ENCODE peak calls at places on chromosome 16, in six cellular contexts. M is uterus, B is GM23338, L is adrenal gland, P is hepatocyte, T is H9. O is an unnamed sample. For H3K4me1, the result is how much of the 10 kb centered on the place peaks cover.

GRCh38 chr16:88772871-88773811 is 11.9 kb downstream of the PIEZO1 start:
- DNase-seq in M (peak), B (no peak), L (peak), P (peak), T (no peak), O (no peak)

GRCh38 chr16:49531425-49531824 is 157.8 kb downstream of the C16orf78 start:
- DNase-seq in M (no peak), B (no peak), L (no peak), P (no peak), T (no peak), O (no peak)

GRCh38 chr16:11735801-11736200 is 6.9 kb downstream of the TXNDC11 start:
- DNase-seq in M (no peak), B (no peak), L (no peak), P (no peak), T (no peak), O (peak)

GRCh38 chr16:64589836-64590235 is 532.0 kb downstream of the CDH11 start:
- DNase-seq in M (no peak), B (no peak), L (no peak), P (no peak), T (no peak), O (no peak)

GRCh38 chr16:73365010-73365409 is 317.1 kb upstream of the ZFHX3 start:
- DNase-seq in M (no peak), B (no peak), L (peak), P (peak), T (no peak), O (no peak)

GRCh38 chr16:5504028-5504758 is 406.6 kb upstream of the EEF2KMT start:
- DNase-seq in M (no peak), B (no peak), L (no peak), P (peak), T (no peak), O (no peak)

GRCh38 chr16:21684199-21684598 is 20.4 kb downstream of the OTOA start:
- DNase-seq in M (no peak), B (peak), L (no peak), P (no peak), T (peak), O (peak)

GRCh38 chr16:81140930-81141780 is 45.0 kb upstream of the GCSH start:
- DNase-seq in M (no peak), B (peak), L (no peak), P (no peak), T (peak), O (peak)

GRCh38 chr16:79150128-79150527 is 450.4 kb downstream of the MAF start:
- DNase-seq in M (no peak), B (no peak), L (no peak), P (peak), T (no peak), O (no peak)

GRCh38 chr16:55426865-55427484 is 52.0 kb upstream of the MMP2 start:
- DNase-seq in M (no peak), B (no peak), L (no peak), P (no peak), T (no peak), O (no peak)

GRCh38 chr16:72256398-72257048 is 84.6 kb upstream of the PMFBP1 start:
- DNase-seq in M (no peak), B (no peak), L (no peak), P (no peak), T (no peak), O (no peak)

GRCh38 chr16:31537362-31537921 is 9.7 kb downstream of the AHSP start:
- DNase-seq in M (no peak), B (peak), L (no peak), P (peak), T (peak), O (peak)

GRCh38 chr16:77596243-77596642 is 126.1 kb upstream of the NUDT7 start:
- DNase-seq in M (no peak), B (no peak), L (no peak), P (no peak), T (no peak), O (no peak)

GRCh38 chr16:88534731-88535141 is 35.5 kb upstream of the ZC3H18 start:
- DNase-seq in M (no peak), B (peak), L (peak), P (no peak), T (no peak), O (peak)

GRCh38 chr16:72715267-72715666 is 332.7 kb downstream of the ZFHX3 start:
- DNase-seq in M (no peak), B (no peak), L (no peak), P (no peak), T (no peak), O (no peak)

GRCh38 chr16:12395266-12395665 is 408.4 kb downstream of the CPPED1 start:
- DNase-seq in M (no peak), B (no peak), L (no peak), P (no peak), T (no peak), O (no peak)

DNA sequence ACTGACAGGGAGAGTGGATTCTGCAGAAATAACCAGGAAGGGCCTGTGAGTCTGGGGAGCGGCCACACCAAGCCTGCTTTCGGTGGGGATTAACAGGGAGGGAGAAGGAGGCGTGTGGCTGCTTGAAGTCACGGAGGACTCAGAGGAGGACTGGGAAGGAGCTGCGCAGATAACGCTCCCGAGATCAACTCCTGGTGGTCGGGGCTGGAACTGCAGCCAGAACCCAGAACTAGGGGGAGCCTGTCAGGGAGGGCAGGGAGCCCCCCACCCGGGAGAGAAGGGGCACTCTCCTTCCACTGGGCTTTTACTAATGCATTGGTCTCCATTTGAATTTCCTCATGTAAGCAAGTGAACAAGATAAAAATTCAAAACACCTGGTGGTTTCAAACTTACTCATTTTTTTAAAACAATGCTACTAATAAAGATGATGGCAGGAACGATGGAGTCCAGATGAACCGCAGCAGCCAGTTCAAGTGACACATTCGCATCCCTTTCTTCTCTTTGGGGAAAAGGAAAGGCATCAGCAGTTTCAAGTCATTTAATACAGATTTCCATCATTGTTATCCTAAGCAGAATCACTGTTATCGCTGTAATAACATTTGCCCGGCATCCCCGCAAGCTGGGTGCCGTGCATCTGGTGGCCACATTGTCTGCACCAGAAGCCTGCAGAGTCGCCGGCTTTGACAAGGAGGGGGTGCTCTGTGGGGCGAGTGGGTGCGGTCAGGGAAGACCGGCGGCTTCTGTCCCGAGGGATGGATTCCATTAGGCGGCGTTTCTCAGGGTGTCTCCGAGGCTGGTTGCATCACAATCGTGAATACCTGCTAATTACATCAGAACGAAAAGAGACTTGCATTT is 183.0 kb downstream of the FOXL1 start:
- DNase-seq in M (peak), B (peak), L (peak), P (peak), T (peak), O (peak)
- TF ChIP-seq CTCF in M (peak), B (peak), L (peak), P (peak), T (peak), O (peak)

GRCh38 chr16:86373502-86373901 is 136.8 kb upstream of the FOXF1 start:
- DNase-seq in M (no peak), B (no peak), L (no peak), P (no peak), T (no peak), O (no peak)
- H3K4me1 ChIP-seq in M (under half), B (under half), L (under half), P (under half), T (under half), O (under half)

DNA sequence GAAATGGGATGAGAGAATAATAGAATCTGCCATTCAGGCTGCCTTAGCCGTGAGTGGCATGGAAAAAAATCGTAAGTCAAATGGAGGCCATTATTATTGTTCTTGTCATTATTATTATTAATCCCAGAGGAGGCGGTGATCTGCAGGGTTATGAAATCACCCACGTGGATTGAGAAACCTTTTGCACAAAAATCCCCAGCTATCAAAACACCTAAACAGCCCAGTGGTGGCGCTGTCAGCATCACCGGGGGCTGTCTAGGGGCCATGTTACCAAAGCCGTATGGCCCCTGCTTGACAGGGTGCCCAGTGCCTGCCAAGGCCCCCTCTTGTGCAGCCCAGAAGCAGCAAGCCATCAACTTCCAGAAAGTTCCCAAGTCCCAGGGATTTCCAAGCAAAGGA is 25.2 kb downstream of the CNGB1 start:
- DNase-seq in M (no peak), B (peak), L (no peak), P (no peak), T (no peak), O (peak)
- TF ChIP-seq CTCF in M (no peak), B (peak), L (no peak), P (no peak), T (peak), O (peak)

DNA sequence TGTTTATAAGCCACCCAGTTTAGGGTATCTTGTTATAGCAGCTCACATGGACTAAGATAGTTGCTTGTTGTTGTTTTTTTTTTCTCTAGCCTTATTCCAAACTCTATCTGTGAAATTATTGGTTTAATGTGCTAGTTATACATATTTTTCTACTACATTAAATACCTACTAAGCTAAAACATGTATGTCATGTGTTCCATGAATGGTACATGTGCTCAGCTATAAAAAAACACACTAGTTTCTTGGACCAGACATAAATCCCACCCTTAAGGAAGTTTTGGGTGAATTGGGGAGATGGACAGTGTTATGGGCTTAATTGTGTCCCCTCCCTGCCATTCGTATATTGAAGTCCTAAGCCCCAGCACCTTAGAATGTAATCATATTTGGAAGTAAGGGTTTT is 19.8 kb downstream of the ITPRIPL2 start:
- DNase-seq in M (no peak), B (no peak), L (no peak), P (no peak), T (no peak), O (no peak)
- H3K4me1 ChIP-seq in M (under half), B (under half), L (under half), P (under half), T (under half), O (under half)

GRCh38 chr16:53007095-53007494 is 45.6 kb downstream of the CHD9NB start:
- DNase-seq in M (no peak), B (peak), L (no peak), P (no peak), T (peak), O (peak)
- TF ChIP-seq CTCF in M (no peak), B (peak), L (no peak), P (no peak), T (peak), O (peak)

GRCh38 chr16:56953006-56953405 is 8.7 kb upstream of the CETP start:
- DNase-seq in M (no peak), B (no peak), L (no peak), P (no peak), T (no peak), O (no peak)
- H3K4me1 ChIP-seq in M (under half), B (under half), L (under half), P (under half), T (under half), O (under half)

DNA sequence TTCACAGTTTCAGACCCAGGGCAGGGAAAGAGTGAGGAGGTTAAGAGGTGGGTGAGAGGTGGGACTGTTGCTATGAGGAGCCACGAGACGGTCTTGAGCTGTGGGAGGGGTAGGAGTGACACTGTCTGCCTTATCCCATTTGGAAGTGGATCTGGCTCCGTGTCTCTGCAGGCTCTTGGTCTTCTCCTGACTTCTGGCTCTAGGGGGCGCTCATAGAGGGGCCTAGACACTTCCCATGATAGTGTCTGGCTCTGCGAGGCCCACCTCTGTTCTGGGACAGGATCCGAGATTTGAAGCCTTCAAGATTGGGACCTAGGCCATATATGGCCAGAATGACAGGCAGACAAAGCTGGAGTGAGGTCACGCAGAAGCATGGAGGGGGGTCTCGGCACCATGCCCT is 204.5 kb downstream of the GSG1L start:
- DNase-seq in M (no peak), B (peak), L (no peak), P (no peak), T (peak), O (peak)
- TF ChIP-seq CTCF in M (no peak), B (peak), L (no peak), P (no peak), T (peak), O (peak)

GRCh38 chr16:57999366-57999970 is 1.0 kb downstream of the ZNF319 start:
- DNase-seq in M (no peak), B (no peak), L (no peak), P (no peak), T (no peak), O (peak)

GRCh38 chr16:57998484-57998883 is 2.0 kb downstream of the ZNF319 start:
- DNase-seq in M (no peak), B (no peak), L (no peak), P (peak), T (peak), O (peak)

GRCh38 chr16:57999971-58000705 is at the start of gene ZNF319:
- DNase-seq in M (no peak), B (peak), L (no peak), P (no peak), T (no peak), O (peak)

GRCh38 chr16:57997528-57998265 is 2.8 kb downstream of the ZNF319 start:
- DNase-seq in M (no peak), B (no peak), L (no peak), P (no peak), T (no peak), O (peak)

GRCh38 chr16:57998992-57999365 is 1.5 kb downstream of the ZNF319 start:
- DNase-seq in M (no peak), B (no peak), L (no peak), P (no peak), T (no peak), O (peak)
- H3K4me1 ChIP-seq in M (under half), B (under half), L (under half), P (under half), T (under half), O (under half)

GRCh38 chr16:3793161-3793576 is 75.8 kb upstream of the TRAP1 start:
- DNase-seq in M (peak), B (peak), L (no peak), P (no peak), T (no peak), O (no peak)
- TF ChIP-seq CTCF in M (no peak), B (peak), L (no peak), P (no peak), T (peak), O (peak)

GRCh38 chr16:68131813-68132706 is 46.9 kb downstream of the NFATC3 start:
- DNase-seq in M (no peak), B (no peak), L (no peak), P (no peak), T (no peak), O (no peak)
- H3K4me1 ChIP-seq in M (under half), B (under half), L (under half), P (under half), T (under half), O (under half)